ENCODE peak calls at places on chromosomes 5 and 9, in six cellular contexts. R is stomach, T is GM20000, Q is mammary epithelial cell, X is AG09309, D is gastrocnemius medialis. K is an unnamed sample.
A peak's percentile ranks its signal among the peaks of the same experiment; 100 is the strongest.

GRCh38 chr9:37104183-37104889 is 16.0 kb upstream of the ZCCHC7 start:
- DNase-seq in R (no peak), T (no peak), Q (peak; percentile 88), X (peak; percentile 54), D (no peak), K (no peak)

GRCh38 chr5:36060516-36060885 is 6.2 kb downstream of the UGT3A2 start:
- DNase-seq in R (no peak), T (no peak), Q (no peak), X (no peak), D (no peak), K (no peak)

GRCh38 chr9:2691212-2691611 is 26.1 kb upstream of the KCNV2 start:
- DNase-seq in R (no peak), T (no peak), Q (no peak), X (no peak), D (no peak), K (no peak)

GRCh38 chr5:135921388-135921787 is 25.7 kb upstream of the IL9 start:
- DNase-seq in R (no peak), T (no peak), Q (peak; percentile 45), X (peak; percentile 16), D (no peak), K (no peak)

GRCh38 chr5:133870661-133871060 is 97.8 kb downstream of the C5orf15 start:
- DNase-seq in R (no peak), T (no peak), Q (peak; percentile 7), X (peak; percentile 76), D (no peak), K (no peak)

GRCh38 chr5:33195431-33196128 is 245.2 kb upstream of the TARS1 start:
- DNase-seq in R (no peak), T (no peak), Q (peak; percentile 3), X (peak; percentile 24), D (no peak), K (no peak)

GRCh38 chr5:136089804-136090203 is 42.8 kb upstream of the SMAD5 start:
- DNase-seq in R (no peak), T (no peak), Q (no peak), X (no peak), D (no peak), K (no peak)

GRCh38 chr9:76036762-76037161 is 146.3 kb downstream of the PCSK5 start:
- DNase-seq in R (no peak), T (no peak), Q (no peak), X (no peak), D (no peak), K (no peak)

GRCh38 chr9:21519855-21520434 is 37.8 kb upstream of the IFNE start:
- DNase-seq in R (no peak), T (no peak), Q (no peak), X (no peak), D (no peak), K (no peak)

GRCh38 chr9:131258186-131258585 is 18.1 kb downstream of the FAM78A start:
- DNase-seq in R (no peak), T (no peak), Q (no peak), X (no peak), D (peak; percentile 54), K (no peak)

GRCh38 chr5:15585128-15585527 is 85.1 kb downstream of the FBXL7 start:
- DNase-seq in R (no peak), T (no peak), Q (no peak), X (no peak), D (no peak), K (no peak)

DNA sequence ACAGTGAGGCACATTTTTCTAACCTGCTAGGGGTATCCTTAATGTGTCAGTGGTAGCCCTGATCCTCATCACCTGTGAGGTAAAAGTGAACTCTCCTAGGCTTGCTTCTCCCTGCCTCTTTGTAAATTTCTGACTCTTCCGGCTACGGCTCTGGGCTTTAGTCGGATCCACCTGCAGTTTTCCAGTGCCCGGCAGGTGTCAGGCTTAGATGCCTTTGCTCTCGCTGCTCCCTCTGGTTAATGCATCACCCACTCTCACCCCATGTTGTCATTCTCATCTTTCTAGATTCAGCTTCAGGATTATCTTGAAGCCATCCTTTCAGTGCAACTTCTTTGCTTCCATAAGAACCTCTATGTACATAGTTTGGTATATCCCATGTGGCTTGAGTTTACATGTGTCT is 3.6 kb downstream of the CEP78 start:
- DNase-seq in R (peak; percentile 55), T (no peak), Q (peak; percentile 35), X (no peak), D (no peak), K (no peak)
- TF ChIP-seq CTCF in R (no peak), T (no peak), Q (peak; percentile 81), X (no peak), D (no peak), K (no peak)

DNA sequence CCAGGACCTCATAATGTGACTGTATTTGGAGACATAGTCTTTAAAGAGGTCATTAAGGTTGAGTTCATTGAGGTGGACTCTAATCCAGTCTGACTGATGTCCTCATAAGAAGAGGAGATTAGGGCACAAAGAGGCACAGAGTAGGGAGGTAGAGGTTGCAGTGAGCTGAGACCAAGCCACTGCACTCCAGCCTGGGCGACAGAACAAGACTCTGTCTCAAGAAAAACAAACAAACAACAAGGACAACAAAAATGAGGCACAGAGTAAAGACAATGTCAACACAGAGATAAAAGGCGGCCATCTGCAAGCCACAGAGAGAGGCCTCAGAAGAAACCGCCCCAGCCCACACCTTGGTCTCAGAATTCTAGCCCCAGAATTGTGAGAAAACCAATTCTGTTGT is 17.0 kb upstream of the TDRD7 start:
- DNase-seq in R (no peak), T (no peak), Q (no peak), X (no peak), D (no peak), K (no peak)
- TF ChIP-seq CTCF in R (no peak), T (no peak), Q (no peak), X (no peak), D (no peak), K (no peak)

GRCh38 chr5:147578228-147579024 is 68.6 kb upstream of the DPYSL3 start:
- DNase-seq in R (no peak), T (peak; percentile 5), Q (peak; percentile 40), X (no peak), D (no peak), K (peak; percentile 9)
- TF ChIP-seq CTCF in R (no peak), T (peak; percentile 16), Q (peak; percentile 66), X (peak; percentile 60), D (peak; percentile 58), K (peak; percentile 48)

DNA sequence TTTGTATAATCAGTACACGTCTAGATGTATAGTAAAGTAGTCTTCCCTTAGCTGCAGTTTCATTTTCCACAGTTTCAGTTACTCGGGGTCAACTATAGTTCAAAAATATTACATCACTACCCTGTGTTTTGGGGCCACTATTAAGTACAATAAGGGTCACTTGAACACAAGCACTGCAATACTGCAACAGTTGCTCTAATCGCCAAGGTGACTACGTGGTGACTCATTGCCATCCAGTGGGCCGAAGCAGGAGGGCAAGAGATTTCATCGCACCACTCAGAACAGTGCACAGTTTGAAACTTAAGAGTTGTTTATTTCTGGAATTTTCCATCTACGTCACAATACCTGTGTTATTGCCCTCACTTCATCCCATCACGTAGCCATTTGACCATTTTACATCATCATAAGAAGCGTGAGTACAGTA is at the start of gene ARL14EPL:
- DNase-seq in R (peak; percentile 35), T (peak; percentile 32), Q (peak; percentile 71), X (peak; percentile 44), D (peak; percentile 42), K (peak; percentile 17)
- TF ChIP-seq CTCF in R (no peak), T (peak; percentile 37), Q (no peak), X (peak; percentile 73), D (no peak), K (peak; percentile 43)

DNA sequence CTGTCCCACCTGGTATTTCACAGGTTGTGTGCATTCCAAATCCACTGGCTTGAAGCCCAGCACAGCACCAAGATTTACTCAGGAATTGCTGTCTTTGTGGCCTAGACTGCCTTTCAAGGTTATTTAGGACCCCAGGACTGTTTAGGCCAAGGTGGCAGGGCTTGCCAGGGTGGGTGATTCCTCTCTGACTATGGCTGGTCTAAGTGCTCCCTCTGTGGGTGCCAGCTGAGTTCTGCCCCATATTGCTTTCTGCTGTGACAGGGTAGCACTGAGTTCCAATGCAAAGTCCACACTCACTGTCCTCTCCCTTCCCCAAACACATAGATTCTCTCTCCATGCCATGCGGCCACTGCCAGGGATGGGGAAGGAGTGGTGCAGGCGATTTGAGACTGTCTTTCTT is 318.2 kb downstream of the EFNA5 start:
- DNase-seq in R (no peak), T (no peak), Q (no peak), X (no peak), D (no peak), K (no peak)
- TF ChIP-seq CTCF in R (no peak), T (no peak), Q (no peak), X (no peak), D (no peak), K (no peak)

DNA sequence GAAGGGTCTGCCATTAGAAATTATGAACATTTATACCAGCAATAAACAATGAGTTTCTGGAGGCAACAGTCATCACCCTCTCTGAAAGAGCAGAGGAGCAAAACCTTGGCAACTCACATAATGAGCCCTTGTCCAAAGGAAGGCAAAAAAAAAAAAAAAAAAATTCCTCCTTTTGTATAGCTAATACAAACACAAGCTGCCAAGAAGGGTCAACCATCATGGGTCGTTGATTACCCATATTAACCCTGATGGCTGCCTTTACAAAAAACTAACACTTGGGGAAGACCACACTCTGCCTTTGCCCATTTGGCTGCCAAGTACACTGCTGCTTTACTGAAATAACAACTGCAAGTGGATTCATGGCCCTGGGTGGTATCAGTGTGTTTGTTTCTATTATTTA is 272.7 kb downstream of the ADAMTSL1 start:
- DNase-seq in R (no peak), T (no peak), Q (no peak), X (no peak), D (no peak), K (no peak)
- TF ChIP-seq CTCF in R (no peak), T (no peak), Q (no peak), X (no peak), D (no peak), K (no peak)

K was measured in GM13977.